ENCODE peak calls at places on chromosomes 16 and 17, in ten cellular contexts. W, E, Z, Q, S, L, B, N, U and F are unnamed samples.

GRCh38 chr16:58814348-58814801 is 80.3 kb upstream of the GOT2 start:
- DNase-seq in W (no peak), E (peak; percentile 13), Z (peak; percentile 52), Q (peak; percentile 78), S (peak; percentile 36), L (no peak), B (peak; percentile 24), N (peak; percentile 86), U (peak; percentile 29), F (peak; percentile 13)

GRCh38 chr17:57067162-57067561 is 17.9 kb upstream of the AKAP1 start:
- DNase-seq in W (no peak), E (no peak), Z (no peak), Q (no peak), S (no peak), L (no peak), B (no peak), N (no peak), U (no peak), F (no peak)

GRCh38 chr16:65546353-65546791 is 424.5 kb upstream of the CDH11 start:
- DNase-seq in W (no peak), E (no peak), Z (no peak), Q (peak; percentile 10), S (peak; percentile 84), L (no peak), B (no peak), N (peak; percentile 49), U (peak; percentile 66), F (no peak)

GRCh38 chr16:831571-832443 is 31.3 kb upstream of the GNG13 start:
- DNase-seq in W (no peak), E (no peak), Z (no peak), Q (no peak), S (no peak), L (no peak), B (no peak), N (no peak), U (no peak), F (no peak)

GRCh38 chr16:67571464-67571863 is 9.1 kb downstream of the CTCF start:
- DNase-seq in W (no peak), E (no peak), Z (no peak), Q (no peak), S (peak; percentile 54), L (no peak), B (no peak), N (no peak), U (no peak), F (no peak)

GRCh38 chr16:88566158-88566557 is 4.0 kb upstream of the ZC3H18 start:
- DNase-seq in W (no peak), E (no peak), Z (no peak), Q (no peak), S (peak; percentile 72), L (no peak), B (peak; percentile 31), N (no peak), U (peak; percentile 77), F (no peak)

GRCh38 chr17:79851461-79851817 is 12.2 kb upstream of the CBX4 start:
- DNase-seq in W (no peak), E (peak; percentile 68), Z (peak; percentile 57), Q (no peak), S (no peak), L (no peak), B (no peak), N (no peak), U (no peak), F (no peak)

GRCh38 chr17:50426814-50427787 is 1.1 kb downstream of the ACSF2 start:
- DNase-seq in W (no peak), E (no peak), Z (no peak), Q (peak; percentile 62), S (peak; percentile 17), L (no peak), B (no peak), N (peak; percentile 59), U (peak; percentile 14), F (peak; percentile 66)

GRCh38 chr17:79593636-79594035 is 17.2 kb downstream of the RBFOX3 start:
- DNase-seq in W (no peak), E (no peak), Z (no peak), Q (no peak), S (no peak), L (no peak), B (no peak), N (no peak), U (no peak), F (no peak)

GRCh38 chr16:58882292-58882691 is 148.2 kb upstream of the GOT2 start:
- DNase-seq in W (no peak), E (no peak), Z (no peak), Q (no peak), S (no peak), L (no peak), B (no peak), N (no peak), U (no peak), F (no peak)